ENCODE peak calls at places on chromosomes 1 and 21, in ten cellular contexts. K, M, G, U, V, W, D, P, L and Q are unnamed samples.

GRCh38 chr1:108848802-108849201 is 8.1 kb downstream of the AKNAD1 start:
- DNase-seq in L (no peak), W (no peak), M (no peak), U (no peak), G (no peak), K (no peak), D (no peak), V (no peak), P (no peak), Q (no peak)

GRCh38 chr1:99571092-99571734 is 74.7 kb upstream of the PALMD start:
- DNase-seq in L (no peak), P (no peak), D (no peak), M (no peak), G (no peak), V (no peak), K (no peak), W (no peak), U (no peak), Q (no peak)

GRCh38 chr1:53686371-53687267 is 52.3 kb downstream of the GLIS1 start:
- DNase-seq in W (no peak), G (peak; percentile 45), M (no peak), L (no peak), U (no peak), D (no peak), V (no peak), K (no peak), P (no peak), Q (no peak)

GRCh38 chr1:17440074-17440826 is 773 bp upstream of the RCC2 start:
- DNase-seq in M (no peak), G (no peak), P (peak; percentile 25), W (no peak), V (no peak), U (no peak), L (no peak), K (no peak), D (no peak), Q (no peak)

GRCh38 chr1:180262628-180263488 is 32.8 kb downstream of the LHX4 start:
- DNase-seq in M (no peak), K (no peak), D (no peak), L (no peak), V (no peak), P (no peak), G (no peak), U (no peak), W (no peak), Q (no peak)

GRCh38 chr1:2489615-2490014 is 13.5 kb downstream of the PLCH2 start:
- DNase-seq in V (no peak), P (no peak), G (no peak), K (no peak), W (no peak), D (no peak), U (no peak), M (no peak), L (peak; percentile 22), Q (no peak)

GRCh38 chr1:113983826-113984225 is 4.6 kb downstream of the OLFML3 start:
- DNase-seq in D (no peak), M (no peak), W (no peak), V (no peak), G (no peak), U (no peak), K (no peak), L (no peak), P (no peak), Q (no peak)

GRCh38 chr1:35855016-35855700 is 27.9 kb upstream of the AGO1 start:
- DNase-seq in V (no peak), D (no peak), K (no peak), G (no peak), L (no peak), P (no peak), U (no peak), M (no peak), W (no peak), Q (no peak)

GRCh38 chr1:18458751-18459133 is 22.0 kb upstream of the KLHDC7A start:
- DNase-seq in D (no peak), W (no peak), K (no peak), U (no peak), P (no peak), M (no peak), L (no peak), G (no peak), V (no peak), Q (no peak)

GRCh38 chr21:14768042-14768441 is 221.9 kb upstream of the SAMSN1 start:
- DNase-seq in G (no peak), M (no peak), W (no peak), V (no peak), D (no peak), U (no peak), K (no peak), P (no peak), L (no peak), Q (no peak)

GRCh38 chr21:17738171-17738953 is 80.8 kb downstream of the C21orf91 start:
- DNase-seq in L (no peak), D (no peak), V (peak; percentile 16), P (no peak), W (no peak), K (no peak), G (no peak), M (no peak), U (no peak), Q (peak; percentile 67)

GRCh38 chr1:207868769-207869721 is 41.9 kb downstream of the CD34 start:
- DNase-seq in M (no peak), G (peak; percentile 50), L (peak; percentile 52), K (peak; percentile 65), W (peak; percentile 29), V (peak; percentile 80), D (no peak), P (peak; percentile 83), U (peak; percentile 87), Q (peak; percentile 73)

GRCh38 chr1:230145505-230145899 is 78.5 kb downstream of the GALNT2 start:
- DNase-seq in V (no peak), D (no peak), M (no peak), W (no peak), L (no peak), K (no peak), G (no peak), P (no peak), U (no peak), Q (no peak)

GRCh38 chr1:156845055-156845952 is 13.6 kb downstream of the INSRR start:
- DNase-seq in K (no peak), L (no peak), V (no peak), M (no peak), P (no peak), W (no peak), G (no peak), D (no peak), U (no peak), Q (no peak)

GRCh38 chr1:109910963-109911798 is 532 bp downstream of the CSF1 start:
- DNase-seq in V (no peak), G (no peak), P (no peak), L (no peak), D (no peak), W (no peak), K (no peak), U (peak; percentile 38), M (no peak), Q (no peak)

GRCh38 chr1:1250828-1251284 is 4.3 kb upstream of the C1QTNF12 start:
- DNase-seq in P (no peak), M (no peak), G (no peak), W (no peak), L (no peak), U (no peak), V (no peak), K (no peak), D (no peak), Q (no peak)
- H3K27ac ChIP-seq in P (peak overlapping the region; percentile 11), M (no peak overlapping the region), G (no peak overlapping the region), W (peak overlapping the region; percentile 58), L (no peak overlapping the region), U (no peak overlapping the region), V (no peak overlapping the region), K (no peak overlapping the region), D (no peak overlapping the region), Q (no peak overlapping the region)

GRCh38 chr1:61459345-61459744 is 265.6 kb downstream of the TM2D1 start:
- DNase-seq in P (no peak), L (no peak), U (no peak), V (no peak), M (no peak), D (no peak), W (no peak), K (no peak), G (no peak), Q (no peak)
- H3K27ac ChIP-seq in P (no peak overlapping the region), L (no peak overlapping the region), U (no peak overlapping the region), V (no peak overlapping the region), M (no peak overlapping the region), D (no peak overlapping the region), W (no peak overlapping the region), K (no peak overlapping the region), G (no peak overlapping the region), Q (no peak overlapping the region)

DNA sequence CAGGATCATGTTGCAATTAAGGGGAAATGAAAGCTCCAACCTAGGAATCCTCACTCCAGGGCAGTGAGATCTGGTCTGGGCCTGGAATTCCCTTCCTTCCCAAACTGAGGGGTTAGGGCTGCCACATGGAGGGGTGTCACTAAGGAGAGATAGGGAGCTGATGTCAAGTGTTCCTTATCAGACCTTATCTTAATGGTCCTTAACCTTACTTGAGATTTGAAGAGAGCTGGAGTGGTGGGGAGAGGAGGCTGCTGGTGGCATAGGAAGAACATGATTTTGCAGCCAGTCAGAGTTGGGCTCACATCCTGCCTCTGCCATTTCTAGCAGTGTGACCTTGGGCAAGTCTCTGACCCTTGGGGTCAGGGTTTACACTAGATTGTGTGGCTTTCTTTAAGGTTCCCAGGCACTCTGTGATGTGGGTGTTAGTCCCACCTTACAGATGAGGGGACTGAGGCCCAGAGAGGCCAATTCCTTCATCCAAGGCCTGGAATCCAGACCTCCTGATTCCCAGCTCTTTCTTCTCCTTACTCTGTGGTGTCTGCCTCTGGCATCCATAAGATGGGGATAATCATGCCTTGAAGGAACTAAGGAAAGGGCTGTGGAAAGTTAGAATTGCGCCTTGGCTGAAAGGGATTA is 56.3 kb upstream of the SYNC start:
- DNase-seq in W (no peak), G (no peak), V (no peak), K (no peak), L (no peak), P (no peak), M (no peak), D (no peak), U (no peak), Q (no peak)
- H3K27ac ChIP-seq in W (peak overlapping the region; percentile 98), G (no peak overlapping the region), V (peak overlapping the region; percentile 99), K (peak overlapping the region; percentile 72), L (no peak overlapping the region), P (no peak overlapping the region), M (no peak overlapping the region), D (peak overlapping the region; percentile 99), U (peak overlapping the region; percentile 99), Q (peak overlapping the region; percentile 91)

DNA sequence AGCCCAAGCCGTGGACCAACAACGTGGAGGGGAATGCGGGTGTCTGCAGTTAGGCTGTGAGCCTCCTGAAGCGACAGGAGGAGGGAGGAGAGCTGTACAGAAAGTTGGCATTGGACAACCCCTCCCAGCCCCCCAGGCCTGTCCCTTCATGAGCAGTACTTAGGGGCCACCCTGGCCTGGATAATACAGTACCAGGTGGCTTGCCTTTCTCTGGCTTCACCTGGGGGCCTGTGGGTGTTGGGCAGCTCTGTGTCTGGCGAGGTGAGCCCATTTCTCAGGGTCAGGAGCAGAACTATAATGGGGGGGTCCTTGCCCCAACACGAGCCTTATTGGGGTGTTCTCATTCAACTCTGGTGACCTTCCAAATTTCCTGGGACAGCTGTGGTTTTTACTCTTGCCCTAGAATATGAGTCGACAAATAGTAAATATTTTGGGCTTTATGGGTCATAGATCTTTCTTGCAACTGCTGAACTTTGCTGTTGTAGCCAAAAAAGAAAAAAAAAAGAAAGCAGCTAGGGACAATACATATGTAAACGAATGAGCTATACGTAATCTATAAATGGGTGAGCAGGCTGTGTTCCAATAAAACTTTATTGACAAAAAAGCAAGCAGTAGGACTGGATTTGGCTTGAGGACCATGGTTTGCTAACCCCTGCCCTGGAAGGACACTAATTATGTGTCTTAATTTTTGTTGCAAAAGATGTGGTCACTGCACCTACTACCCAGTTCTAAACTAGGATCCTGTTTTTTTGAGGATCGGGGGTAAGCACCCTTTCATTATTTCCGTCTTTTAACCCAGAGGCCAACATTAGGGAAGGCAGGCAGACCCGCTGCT is 11.4 kb downstream of the COQ8A start:
- DNase-seq in P (no peak), D (no peak), K (no peak), U (peak; percentile 10), L (no peak), W (no peak), V (no peak), G (no peak), M (no peak), Q (no peak)
- H3K27ac ChIP-seq in P (no peak overlapping the region), D (no peak overlapping the region), K (no peak overlapping the region), U (no peak overlapping the region), L (no peak overlapping the region), W (no peak overlapping the region), V (peak overlapping the region; percentile 7), G (no peak overlapping the region), M (no peak overlapping the region), Q (no peak overlapping the region)